ENCODE peak calls at places on chromosome 21, in six cellular contexts. N is psoas muscle, K is thyroid gland, Y is A549, B is GM23248, J is transverse colon. H is an unnamed sample.
A peak's percentile ranks its signal among the peaks of the same experiment; 100 is the strongest.

GRCh38 chr21:27189870-27190269 is 223.0 kb upstream of the ADAMTS5 start:
- DNase-seq in N (no peak), K (peak; percentile 28), Y (no peak), B (no peak), J (no peak), H (no peak)

GRCh38 chr21:31193761-31194160 is 150.3 kb downstream of the TIAM1 start:
- DNase-seq in N (no peak), K (no peak), Y (no peak), B (no peak), J (no peak), H (no peak)

GRCh38 chr21:26461500-26461899 is 111.6 kb downstream of the CYYR1 start:
- DNase-seq in N (no peak), K (no peak), Y (no peak), B (peak; percentile 45), J (no peak), H (no peak)

GRCh38 chr21:35223480-35224156 is 174.5 kb upstream of the RUNX1 start:
- DNase-seq in N (no peak), K (no peak), Y (no peak), B (no peak), J (no peak), H (no peak)

GRCh38 chr21:31444061-31444460 is 100.0 kb upstream of the TIAM1 start:
- DNase-seq in N (no peak), K (no peak), Y (no peak), B (peak; percentile 83), J (no peak), H (peak; percentile 24)

GRCh38 chr21:34498623-34499022 is 13.4 kb downstream of the KCNE1 start:
- DNase-seq in N (no peak), K (peak; percentile 35), Y (no peak), B (no peak), J (no peak), H (no peak)

GRCh38 chr21:40719615-40720014 is 127.3 kb downstream of the DSCAM start:
- DNase-seq in N (no peak), K (no peak), Y (no peak), B (no peak), J (no peak), H (no peak)

GRCh38 chr21:35102488-35103407 is 53.6 kb upstream of the RUNX1 start:
- DNase-seq in N (peak; percentile 54), K (no peak), Y (no peak), B (no peak), J (peak; percentile 29), H (peak; percentile 3)

GRCh38 chr21:34996304-34997081 is 52.6 kb downstream of the RUNX1 start:
- DNase-seq in N (no peak), K (no peak), Y (no peak), B (peak; percentile 86), J (no peak), H (peak; percentile 94)

GRCh38 chr21:33289199-33289819 is 23.1 kb downstream of the IL10RB start:
- DNase-seq in N (no peak), K (no peak), Y (no peak), B (no peak), J (no peak), H (peak; percentile 56)

GRCh38 chr21:39451332-39452206 is at the start of gene SH3BGR:
- DNase-seq in N (peak; percentile 88), K (peak; percentile 89), Y (no peak), B (peak; percentile 3), J (no peak), H (no peak)

GRCh38 chr21:38531610-38532009 is 33.3 kb upstream of the ERG start:
- DNase-seq in N (no peak), K (no peak), Y (no peak), B (peak; percentile 86), J (no peak), H (no peak)

GRCh38 chr21:38639782-38640750 is 141.8 kb upstream of the ERG start:
- DNase-seq in N (no peak), K (no peak), Y (no peak), B (no peak), J (no peak), H (no peak)

GRCh38 chr21:46552274-46552673 is 52.6 kb downstream of the S100B start:
- DNase-seq in N (no peak), K (no peak), Y (no peak), B (no peak), J (no peak), H (no peak)

GRCh38 chr21:32921632-32922230 is 104.0 kb upstream of the OLIG2 start:
- DNase-seq in N (no peak), K (no peak), Y (no peak), B (peak; percentile 10), J (peak; percentile 40), H (peak; percentile 24)

GRCh38 chr21:38467369-38467768 is 30.9 kb downstream of the ERG start:
- DNase-seq in N (no peak), K (no peak), Y (no peak), B (no peak), J (no peak), H (no peak)

GRCh38 chr21:41313765-41314164 is 2.8 kb upstream of the FAM3B start:
- DNase-seq in N (no peak), K (no peak), Y (no peak), B (no peak), J (no peak), H (no peak)

GRCh38 chr21:46191257-46191685 is 7.0 kb upstream of the SPATC1L start:
- DNase-seq in N (peak; percentile 71), K (no peak), Y (no peak), B (peak; percentile 93), J (no peak), H (peak; percentile 34)

GRCh38 chr21:39373634-39374033 is 24.7 kb upstream of the HMGN1 start:
- DNase-seq in N (no peak), K (no peak), Y (no peak), B (peak; percentile 58), J (no peak), H (no peak)

GRCh38 chr21:39189857-39190604 is 6.8 kb upstream of the PSMG1 start:
- DNase-seq in N (no peak), K (no peak), Y (no peak), B (peak; percentile 64), J (no peak), H (peak; percentile 9)

GRCh38 chr21:38982096-38982495 is 176.4 kb downstream of the ETS2 start:
- DNase-seq in N (no peak), K (peak; percentile 66), Y (no peak), B (no peak), J (no peak), H (peak; percentile 40)

GRCh38 chr21:23930565-23930964 is 1676.7 kb downstream of the MRPL39 start:
- DNase-seq in N (no peak), K (no peak), Y (no peak), B (no peak), J (no peak), H (no peak)

GRCh38 chr21:26852422-26852821 is 7.2 kb upstream of the ADAMTS1 start:
- DNase-seq in N (no peak), K (no peak), Y (no peak), B (no peak), J (no peak), H (no peak)

GRCh38 chr21:15682182-15682895 is 47.4 kb upstream of the USP25 start:
- DNase-seq in N (no peak), K (no peak), Y (no peak), B (peak; percentile 74), J (no peak), H (no peak)

GRCh38 chr21:38742580-38743260 is 63.0 kb upstream of the ETS2 start:
- DNase-seq in N (no peak), K (no peak), Y (no peak), B (no peak), J (no peak), H (no peak)

GRCh38 chr21:14968821-14969220 is 96.0 kb downstream of the NRIP1 start:
- DNase-seq in N (no peak), K (no peak), Y (no peak), B (peak; percentile 61), J (no peak), H (no peak)

GRCh38 chr21:32516729-32517649 is 68.3 kb downstream of the TCP10L start:
- DNase-seq in N (no peak), K (no peak), Y (no peak), B (peak; percentile 98), J (no peak), H (peak; percentile 70)

GRCh38 chr21:41710823-41711160 is 56.1 kb downstream of the RIPK4 start:
- DNase-seq in N (no peak), K (no peak), Y (no peak), B (no peak), J (no peak), H (no peak)

GRCh38 chr21:17293194-17293593 is 219.6 kb upstream of the CXADR start:
- DNase-seq in N (no peak), K (no peak), Y (no peak), B (no peak), J (no peak), H (no peak)

GRCh38 chr21:45740491-45741357 is 97.2 kb downstream of the PCBP3 start:
- DNase-seq in N (no peak), K (no peak), Y (no peak), B (no peak), J (no peak), H (no peak)

GRCh38 chr21:17611414-17612022 is 1.2 kb downstream of the BTG3 start:
- DNase-seq in N (peak; percentile 79), K (peak; percentile 80), Y (peak; percentile 46), B (peak; percentile 97), J (peak; percentile 87), H (peak; percentile 81)

GRCh38 chr21:36535618-36536241 is 55.8 kb upstream of the CLDN14 start:
- DNase-seq in N (no peak), K (no peak), Y (no peak), B (no peak), J (no peak), H (no peak)
- H3K4me3 ChIP-seq in N (no peak overlapping the region), K (no peak overlapping the region), Y (no peak overlapping the region), B (no peak overlapping the region), J (no peak overlapping the region), H (no peak overlapping the region)

GRCh38 chr21:25371831-25372434 is 235.3 kb downstream of the MRPL39 start:
- DNase-seq in N (no peak), K (no peak), Y (no peak), B (no peak), J (no peak), H (no peak)
- H3K4me3 ChIP-seq in N (no peak overlapping the region), K (no peak overlapping the region), Y (no peak overlapping the region), B (no peak overlapping the region), J (no peak overlapping the region), H (no peak overlapping the region)

DNA sequence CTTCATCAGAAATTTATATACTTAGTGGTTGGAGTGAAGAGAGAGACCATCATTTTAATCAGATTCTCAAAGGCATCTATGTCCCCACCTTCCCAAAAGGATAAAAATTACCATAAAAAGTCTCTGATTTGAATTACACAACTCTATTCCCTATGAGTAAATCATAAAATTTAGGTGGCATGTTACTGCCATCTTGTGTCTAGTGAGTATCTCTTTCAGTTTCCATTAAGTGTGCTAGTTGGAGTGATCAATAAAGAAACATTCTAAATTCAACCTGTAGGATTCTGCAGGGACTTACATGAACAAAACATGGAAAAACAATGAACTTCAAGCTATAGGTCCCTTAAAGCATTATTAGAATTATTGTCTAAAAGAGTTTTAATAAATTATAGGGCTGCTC is 655.4 kb downstream of the LTN1 start:
- DNase-seq in N (no peak), K (no peak), Y (no peak), B (peak; percentile 67), J (no peak), H (no peak)
- H3K4me3 ChIP-seq in N (no peak overlapping the region), K (no peak overlapping the region), Y (no peak overlapping the region), B (peak overlapping the region; percentile 2), J (no peak overlapping the region), H (no peak overlapping the region)

DNA sequence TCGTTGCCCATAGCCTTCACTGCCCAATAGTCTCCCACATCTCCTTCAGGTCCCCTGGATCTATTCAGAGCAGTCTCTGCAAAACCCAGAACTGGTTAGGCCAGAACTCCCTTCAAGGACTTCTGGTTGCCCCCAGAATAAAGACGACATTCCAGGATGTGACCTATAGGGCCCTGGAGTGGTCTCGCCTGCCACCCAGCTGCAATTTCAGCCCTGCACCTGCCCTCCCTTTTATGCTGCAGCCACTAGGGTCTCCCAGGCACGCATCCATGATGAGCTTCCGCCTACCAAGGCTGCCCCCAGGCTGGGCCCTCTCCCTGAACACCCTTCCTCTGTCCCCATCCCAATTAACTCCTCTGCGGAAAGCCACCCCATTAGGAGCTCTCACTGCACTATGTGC is 7.2 kb upstream of the TSPEAR start:
- DNase-seq in N (no peak), K (no peak), Y (no peak), B (no peak), J (no peak), H (no peak)
- H3K4me3 ChIP-seq in N (no peak overlapping the region), K (no peak overlapping the region), Y (no peak overlapping the region), B (no peak overlapping the region), J (no peak overlapping the region), H (no peak overlapping the region)